ENCODE peak calls at places on chromosome 4, in five cellular contexts. Q, L, W, R and C are unnamed samples.

GRCh38 chr4:124111922-124112321 is 600.6 kb downstream of the ANKRD50 start:
- DNase-seq in W (peak; percentile 59), R (peak; percentile 74), L (no peak), Q (peak; percentile 85), C (no peak)

GRCh38 chr4:102217345-102217744 is 127.9 kb downstream of the SLC39A8 start:
- DNase-seq in R (no peak), L (no peak), Q (peak; percentile 48), W (no peak), C (no peak)

GRCh38 chr4:3848323-3848722 is 82.1 kb downstream of the ADRA2C start:
- DNase-seq in W (no peak), R (no peak), Q (no peak), L (no peak), C (no peak)

GRCh38 chr4:16250665-16251365 is 24.5 kb upstream of the TAPT1 start:
- DNase-seq in W (no peak), R (no peak), L (no peak), Q (peak; percentile 60), C (no peak)

GRCh38 chr4:16264798-16265197 is 38.5 kb upstream of the TAPT1 start:
- DNase-seq in Q (peak; percentile 63), R (peak; percentile 60), L (no peak), W (peak; percentile 35), C (no peak)

GRCh38 chr4:89788243-89789072 is 48.5 kb downstream of the SNCA start:
- DNase-seq in L (no peak), R (no peak), Q (peak; percentile 55), W (no peak), C (no peak)

GRCh38 chr4:110613710-110614109 is 9.2 kb downstream of the PITX2 start:
- DNase-seq in Q (no peak), R (no peak), W (no peak), L (no peak), C (no peak)

GRCh38 chr4:177275999-177276398 is 33.7 kb upstream of the NEIL3 start:
- DNase-seq in L (no peak), W (no peak), Q (no peak), R (no peak), C (no peak)

GRCh38 chr4:110959041-110959643 is 336.3 kb upstream of the PITX2 start:
- DNase-seq in R (peak; percentile 15), W (no peak), Q (peak; percentile 36), L (no peak), C (no peak)

GRCh38 chr4:112765317-112765989 is 128.5 kb downstream of the LARP7 start:
- DNase-seq in W (peak; percentile 43), Q (peak; percentile 42), R (peak; percentile 67), L (no peak), C (no peak)

GRCh38 chr4:99087887-99088484 is 602 bp downstream of the ADH5 start:
- DNase-seq in W (no peak), Q (peak; percentile 68), L (no peak), R (peak; percentile 49), C (peak; percentile 2)

GRCh38 chr4:2991243-2991642 is 27.9 kb downstream of the GRK4 start:
- DNase-seq in Q (no peak), L (no peak), W (no peak), R (peak; percentile 40), C (no peak)

GRCh38 chr4:147984065-147984777 is 252.3 kb downstream of the ARHGAP10 start:
- DNase-seq in R (peak; percentile 60), L (no peak), W (peak; percentile 13), Q (peak; percentile 58), C (no peak)

GRCh38 chr4:71214578-71214977 is 124.2 kb upstream of the SLC4A4 start:
- DNase-seq in W (no peak), R (no peak), L (no peak), Q (no peak), C (no peak)

GRCh38 chr4:52001616-52002015 is 18.5 kb downstream of the LRRC66 start:
- DNase-seq in Q (peak; percentile 46), W (no peak), R (no peak), L (no peak), C (no peak)

GRCh38 chr4:150679767-150680088 is 97.8 kb downstream of the MAB21L2 start:
- DNase-seq in Q (no peak), R (no peak), W (no peak), L (no peak), C (no peak)

GRCh38 chr4:89307446-89308160 is at the start of gene GPRIN3:
- DNase-seq in R (no peak), W (no peak), Q (peak; percentile 64), L (peak; percentile 53), C (peak; percentile 43)

GRCh38 chr4:159484049-159484448 is 381.2 kb downstream of the RAPGEF2 start:
- DNase-seq in L (no peak), W (no peak), Q (no peak), R (no peak), C (no peak)

GRCh38 chr4:152836936-152837335 is 57.2 kb downstream of the ARFIP1 start:
- DNase-seq in Q (no peak), W (no peak), R (no peak), L (no peak), C (no peak)

GRCh38 chr4:25953740-25954139 is 39.7 kb downstream of the SMIM20 start:
- DNase-seq in W (peak; percentile 79), Q (peak; percentile 56), R (no peak), L (no peak), C (no peak)

GRCh38 chr4:2045518-2045951 is 13.6 kb upstream of the NAT8L start:
- DNase-seq in R (no peak), W (no peak), Q (peak; percentile 55), L (no peak), C (no peak)

GRCh38 chr4:117610706-117611308 is 423.5 kb upstream of the NDST3 start:
- DNase-seq in R (no peak), L (no peak), Q (no peak), W (no peak), C (no peak)